ENCODE peak calls at places on chromosomes 3 and 15, in ten cellular contexts. D is sigmoid colon, R is GM23338, F is stomach, U is GM12891, X is Panc1, C is spleen, J is endothelial cell of umbilical vein, T is HCT116, Q is K562. N is an unnamed sample.

GRCh38 chr3:62529230-62529629 is 155.9 kb upstream of the FEZF2 start:
- DNase-seq in F (peak), U (no peak), Q (peak), T (no peak), C (no peak), R (peak), D (no peak), J (peak), X (no peak), N (no peak)

GRCh38 chr15:98684441-98684840 is 36.1 kb downstream of the IGF1R start:
- DNase-seq in D (no peak), Q (no peak), R (no peak), F (no peak), J (no peak), T (no peak), C (no peak), X (no peak), U (no peak), N (no peak)

GRCh38 chr3:13866406-13866965 is 13.4 kb downstream of the WNT7A start:
- DNase-seq in R (no peak), J (no peak), T (no peak), X (no peak), F (no peak), C (peak), D (no peak), U (no peak), Q (no peak), N (no peak)

GRCh38 chr3:32869513-32870047 is 51.8 kb downstream of the TRIM71 start:
- DNase-seq in R (peak), X (no peak), U (no peak), Q (no peak), F (no peak), D (no peak), T (no peak), J (no peak), C (no peak), N (no peak)

GRCh38 chr15:36797128-36797527 is 217.7 kb downstream of the CDIN1 start:
- DNase-seq in X (no peak), D (no peak), R (no peak), C (no peak), F (no peak), Q (no peak), U (no peak), J (no peak), T (no peak), N (no peak)

GRCh38 chr3:123102826-123103225 is 36.0 kb downstream of the PDIA5 start:
- DNase-seq in R (no peak), T (no peak), J (no peak), C (peak), Q (no peak), X (no peak), F (no peak), U (no peak), D (no peak), N (no peak)

GRCh38 chr15:91894606-91895005 is 41.1 kb downstream of the SLCO3A1 start:
- DNase-seq in X (no peak), U (no peak), D (no peak), F (no peak), T (no peak), R (no peak), C (no peak), Q (no peak), J (no peak), N (no peak)

GRCh38 chr3:126474498-126475410 is 937 bp downstream of the ZXDC start:
- DNase-seq in Q (no peak), D (peak), C (peak), R (peak), U (peak), F (peak), T (peak), J (peak), X (no peak), N (peak)

GRCh38 chr3:150925751-150926201 is 20.5 kb upstream of the MINDY4B start:
- DNase-seq in X (peak), Q (peak), F (peak), J (peak), R (peak), D (no peak), U (peak), C (peak), T (peak), N (peak)

GRCh38 chr3:71862374-71863145 is 77.6 kb upstream of the PROK2 start:
- DNase-seq in D (no peak), C (no peak), U (no peak), T (no peak), J (no peak), Q (no peak), F (no peak), R (no peak), X (no peak), N (no peak)

GRCh38 chr3:65483475-65483874 is 555.2 kb downstream of the MAGI1 start:
- DNase-seq in D (peak), U (no peak), T (no peak), C (peak), R (peak), X (no peak), J (peak), Q (no peak), F (peak), N (no peak)

GRCh38 chr15:34275721-34276120 is 50.9 kb downstream of the EMC4 start:
- DNase-seq in T (no peak), U (no peak), F (no peak), Q (no peak), C (no peak), J (no peak), X (no peak), D (no peak), R (no peak), N (no peak)

GRCh38 chr3:72134989-72135451 is 350.1 kb upstream of the PROK2 start:
- DNase-seq in D (no peak), F (no peak), X (no peak), Q (no peak), R (no peak), T (no peak), J (no peak), U (no peak), C (no peak), N (no peak)

GRCh38 chr3:151265166-151265565 is 13.2 kb downstream of the P2RY14 start:
- DNase-seq in J (no peak), C (no peak), U (no peak), T (no peak), F (no peak), X (no peak), D (no peak), R (no peak), Q (no peak), N (no peak)

GRCh38 chr3:195250473-195251251 is 20.3 kb downstream of the XXYLT1 start:
- DNase-seq in U (no peak), C (no peak), R (no peak), T (no peak), J (peak), Q (no peak), F (no peak), X (no peak), D (peak), N (no peak)

GRCh38 chr3:194305356-194306108 is 45.6 kb downstream of the CPN2 start:
- DNase-seq in R (peak), F (no peak), T (no peak), X (no peak), D (peak), C (peak), U (no peak), Q (no peak), J (no peak), N (no peak)

GRCh38 chr15:69810441-69811071 is 287.2 kb downstream of the TLE3 start:
- DNase-seq in T (no peak), X (no peak), J (peak), C (no peak), F (no peak), R (no peak), D (no peak), U (no peak), Q (no peak), N (no peak)

GRCh38 chr15:51908312-51908711 is 63.3 kb downstream of the LEO1 start:
- DNase-seq in C (no peak), D (no peak), R (no peak), Q (no peak), J (peak), X (no peak), U (no peak), T (no peak), F (no peak), N (no peak)

GRCh38 chr3:98733055-98733777 is 29.9 kb upstream of the ST3GAL6 start:
- DNase-seq in D (peak), F (peak), U (peak), T (no peak), Q (no peak), J (peak), C (peak), X (no peak), R (no peak), N (peak)

GRCh38 chr3:127485396-127486170 is 105.0 kb downstream of the TPRA1 start:
- DNase-seq in Q (no peak), D (peak), J (no peak), U (no peak), F (peak), R (no peak), T (no peak), C (peak), X (no peak), N (no peak)

GRCh38 chr15:65068436-65068835 is 645 bp upstream of the RASL12 start:
- DNase-seq in Q (no peak), J (no peak), F (no peak), R (no peak), C (no peak), T (no peak), U (no peak), X (no peak), D (no peak), N (no peak)

GRCh38 chr15:65067334-65067644 is 502 bp downstream of the RASL12 start:
- DNase-seq in X (no peak), U (no peak), T (no peak), J (no peak), R (no peak), D (no peak), Q (no peak), F (no peak), C (no peak), N (no peak)

GRCh38 chr15:65067645-65068416 is at the start of gene RASL12:
- DNase-seq in D (no peak), X (no peak), F (no peak), C (no peak), Q (peak), R (peak), J (no peak), U (no peak), T (no peak), N (peak)

GRCh38 chr15:65066001-65066634 is 1.7 kb downstream of the RASL12 start:
- DNase-seq in X (no peak), R (no peak), D (no peak), U (no peak), F (no peak), J (no peak), Q (no peak), T (no peak), C (no peak), N (no peak)

GRCh38 chr15:65066635-65067333 is 1.0 kb downstream of the RASL12 start:
- DNase-seq in R (peak), J (no peak), X (no peak), Q (no peak), C (no peak), T (no peak), D (peak), U (no peak), F (no peak), N (no peak)
- TF ChIP-seq POLR2AphosphoS5 in R (no peak), J (no peak), X (no peak), Q (no peak), C (no peak), T (no peak), D (no peak), U (no peak), F (no peak), N (no peak)

GRCh38 chr3:58522759-58523425 is 14.1 kb downstream of the ACOX2 start:
- DNase-seq in T (no peak), R (no peak), F (no peak), X (no peak), U (no peak), Q (no peak), D (no peak), J (no peak), C (no peak), N (no peak)

GRCh38 chr3:58519668-58520402 is 17.2 kb downstream of the ACOX2 start:
- DNase-seq in C (no peak), D (no peak), U (no peak), T (no peak), X (no peak), Q (no peak), F (no peak), J (no peak), R (no peak), N (no peak)

GRCh38 chr3:58520403-58520784 is 16.6 kb downstream of the ACOX2 start:
- DNase-seq in C (no peak), R (no peak), Q (peak), X (no peak), D (no peak), F (no peak), J (no peak), U (no peak), T (no peak), N (no peak)

GRCh38 chr3:58521002-58521670 is 15.9 kb downstream of the ACOX2 start:
- DNase-seq in C (no peak), X (no peak), U (no peak), F (no peak), R (no peak), J (no peak), D (no peak), Q (peak), T (no peak), N (no peak)

DNA sequence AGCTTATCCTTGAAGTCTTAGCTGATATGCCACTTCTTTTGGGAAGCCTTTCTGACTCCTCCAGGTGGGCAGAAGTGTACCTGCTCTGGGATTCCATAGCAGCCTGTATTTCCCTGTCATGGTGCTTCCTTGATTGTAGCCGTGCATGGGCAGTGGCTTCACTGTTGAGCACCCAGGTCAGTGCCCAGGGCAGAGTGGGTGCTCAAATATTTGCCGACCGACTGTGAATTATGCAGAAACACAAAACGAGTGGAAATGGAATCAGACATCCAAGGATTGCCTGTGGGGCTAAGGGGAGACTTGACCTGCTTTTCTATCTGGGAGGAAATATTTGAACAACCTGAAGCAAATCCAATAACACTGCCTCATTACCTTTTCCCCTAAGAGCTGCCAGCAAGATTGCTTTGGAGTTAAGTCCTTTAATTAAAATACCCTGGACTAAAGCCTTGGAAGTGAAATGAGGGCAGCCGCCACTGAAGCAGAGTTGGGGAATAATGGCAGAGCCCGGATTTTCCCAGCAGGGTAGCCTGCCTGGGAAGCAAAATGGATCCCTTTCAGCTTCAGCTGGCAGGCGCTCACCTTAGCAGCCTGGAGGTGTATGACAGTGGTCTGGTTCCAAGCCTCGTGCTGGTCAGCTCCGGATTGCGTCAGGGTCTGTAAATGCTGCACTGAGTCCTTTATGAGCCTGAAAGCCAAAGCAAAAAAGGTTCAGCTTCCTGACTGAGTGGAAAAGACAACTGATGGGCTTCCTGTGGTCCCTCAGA is 14.9 kb downstream of the ACOX2 start:
- DNase-seq in C (no peak), T (no peak), X (no peak), F (no peak), Q (no peak), D (no peak), R (peak), U (no peak), J (no peak), N (no peak)
- TF ChIP-seq POLR2AphosphoS5 in C (no peak), T (no peak), X (no peak), F (no peak), Q (no peak), D (no peak), R (no peak), U (no peak), J (no peak), N (no peak)

GRCh38 chr15:55789066-55789660 is 46.2 kb upstream of the PRTG start:
- DNase-seq in X (no peak), J (no peak), D (no peak), F (no peak), R (peak), C (no peak), Q (peak), T (peak), U (no peak), N (no peak)
- TF ChIP-seq POLR2AphosphoS5 in X (no peak), J (no peak), D (no peak), F (no peak), R (no peak), C (no peak), Q (no peak), T (no peak), U (no peak), N (no peak)

GRCh38 chr15:39587910-39588530 is 7.1 kb downstream of the THBS1 start:
- DNase-seq in R (no peak), J (peak), Q (no peak), D (no peak), U (no peak), C (no peak), F (no peak), T (no peak), X (no peak), N (no peak)
- TF ChIP-seq POLR2AphosphoS5 in R (no peak), J (peak), Q (no peak), D (peak), U (no peak), C (peak), F (no peak), T (no peak), X (no peak), N (no peak)

DNA sequence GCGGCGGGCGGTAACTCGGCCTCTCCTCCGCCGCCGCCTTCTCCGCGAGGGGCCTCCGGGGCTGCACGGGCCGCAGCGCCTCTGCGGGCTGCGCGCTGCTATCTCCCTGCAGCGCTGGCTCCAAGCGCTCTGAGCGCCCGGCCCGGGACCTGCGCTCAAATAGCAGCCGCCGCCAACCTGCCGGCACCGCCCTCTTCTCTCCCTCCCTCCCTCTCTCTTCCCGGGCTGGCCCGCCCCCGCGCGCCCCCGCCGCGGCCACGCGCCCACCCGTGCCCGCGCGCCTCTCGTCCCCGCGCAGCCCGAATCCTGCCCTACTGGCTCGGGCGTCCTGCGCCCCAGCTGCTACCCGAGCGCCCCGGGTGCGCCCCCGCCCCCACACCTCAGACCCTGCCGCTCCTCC is at the start of gene CACNA2D2:
- DNase-seq in T (peak), U (peak), R (peak), X (no peak), J (no peak), F (peak), D (peak), C (peak), Q (peak), N (peak)
- TF ChIP-seq POLR2AphosphoS5 in T (peak), U (no peak), R (peak), X (no peak), J (no peak), F (no peak), D (peak), C (peak), Q (no peak), N (no peak)

GRCh38 chr15:56767315-56767714 is 34.0 kb upstream of the ZNF280D start:
- DNase-seq in R (no peak), U (no peak), T (no peak), Q (no peak), X (no peak), C (no peak), J (peak), F (no peak), D (no peak), N (no peak)

GRCh38 chr15:56760186-56760585 is 26.9 kb upstream of the ZNF280D start:
- DNase-seq in X (no peak), D (no peak), T (no peak), U (no peak), R (no peak), F (no peak), Q (no peak), C (no peak), J (peak), N (peak)

GRCh38 chr15:56765252-56765651 is 31.9 kb upstream of the ZNF280D start:
- DNase-seq in Q (no peak), R (no peak), T (no peak), C (no peak), D (no peak), J (peak), U (no peak), F (no peak), X (no peak), N (no peak)

GRCh38 chr15:56763082-56763481 is 29.8 kb upstream of the ZNF280D start:
- DNase-seq in Q (no peak), F (no peak), T (no peak), U (no peak), R (no peak), C (no peak), D (no peak), X (no peak), J (no peak), N (no peak)

GRCh38 chr15:56763496-56763895 is 30.2 kb upstream of the ZNF280D start:
- DNase-seq in R (no peak), F (no peak), T (no peak), X (no peak), U (no peak), J (peak), Q (no peak), D (no peak), C (no peak), N (no peak)
- TF ChIP-seq POLR2AphosphoS5 in R (no peak), F (no peak), T (no peak), X (no peak), U (no peak), J (no peak), Q (no peak), D (no peak), C (no peak), N (no peak)

GRCh38 chr3:44939581-44940036 is 36.4 kb downstream of the ZDHHC3 start:
- DNase-seq in U (no peak), R (no peak), T (no peak), C (no peak), F (no peak), Q (no peak), X (no peak), J (no peak), D (no peak), N (no peak)
- TF ChIP-seq POLR2AphosphoS5 in U (no peak), R (no peak), T (no peak), C (no peak), F (no peak), Q (no peak), X (no peak), J (no peak), D (no peak), N (no peak)

DNA sequence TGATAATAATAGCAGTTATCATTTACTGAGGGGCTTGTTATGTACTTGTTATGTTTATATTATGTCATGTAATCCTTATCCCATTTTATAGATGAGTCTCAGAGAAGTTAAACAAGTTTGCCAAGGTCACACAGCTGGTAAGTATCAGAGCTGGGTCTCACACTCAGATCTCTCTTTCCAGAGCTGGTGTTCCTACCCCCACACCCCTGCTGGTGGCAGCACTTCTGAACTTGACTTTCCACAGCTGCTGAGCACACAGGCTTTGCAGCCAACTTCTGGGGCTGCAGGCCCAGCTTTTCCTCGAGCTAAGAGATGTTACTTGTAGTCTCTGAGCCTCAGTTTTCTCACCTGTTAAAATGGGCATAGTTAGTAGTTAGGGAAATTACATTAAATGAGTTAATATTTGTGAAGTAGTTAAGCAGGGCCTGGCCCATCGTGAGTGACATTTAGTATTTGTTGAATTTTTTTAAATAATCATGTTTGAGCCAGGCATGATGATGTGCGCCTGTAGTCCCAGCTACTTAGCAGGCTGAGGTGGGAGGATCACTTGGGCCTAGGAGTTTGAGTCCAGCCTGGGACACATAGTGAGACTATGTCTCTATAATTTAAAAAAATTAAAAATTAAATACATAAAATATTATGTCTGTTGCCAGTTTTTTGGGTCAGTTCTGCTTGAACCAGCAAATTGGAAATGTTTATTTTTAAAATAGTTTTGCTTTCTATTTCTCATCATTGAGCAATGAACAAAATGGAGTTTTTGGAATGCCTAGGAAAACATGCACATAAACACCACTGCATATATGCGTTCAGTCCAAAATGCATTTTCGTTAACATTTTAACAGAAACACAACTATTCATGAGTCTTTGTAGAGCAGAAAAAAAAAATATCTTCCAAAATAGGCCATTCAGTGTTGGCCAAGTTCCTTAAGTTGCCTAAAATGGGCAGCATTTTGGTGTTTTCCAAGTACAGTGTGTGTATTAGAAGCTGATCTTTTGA is 87.3 kb downstream of the SMAD6 start:
- DNase-seq in J (peak), U (no peak), Q (peak), F (peak), T (no peak), D (no peak), R (peak), X (no peak), C (no peak), N (no peak)
- TF ChIP-seq POLR2AphosphoS5 in J (no peak), U (no peak), Q (no peak), F (no peak), T (no peak), D (no peak), R (no peak), X (no peak), C (no peak), N (no peak)

N was measured in SK-N-SH.